ENCODE peak calls at places on chromosomes 12 and 14, in seven cellular contexts. One of them, this sample, is unnamed. For H3K4me1, the result is how much of the 10 kb centered on the place peaks cover.

GRCh38 chr14:90511795-90512331 is 115.0 kb downstream of the CALM1 start:
- DNase-seq in left lung: peak
- DNase-seq in spleen: no peak
- DNase-seq in SK-N-SH: no peak
- DNase-seq in endothelial cell of umbilical vein: no peak
- DNase-seq in GM23338: no peak
- DNase-seq in thoracic aorta: no peak
- DNase-seq in this sample: no peak

GRCh38 chr12:102726686-102727085 is 190.4 kb downstream of the PAH start:
- DNase-seq in endothelial cell of umbilical vein: no peak
- DNase-seq in left lung: no peak
- DNase-seq in spleen: no peak
- DNase-seq in thoracic aorta: no peak
- DNase-seq in SK-N-SH: no peak
- DNase-seq in GM23338: no peak
- DNase-seq in this sample: no peak

GRCh38 chr14:34368115-34368970 is 93.7 kb downstream of the SPTSSA start:
- DNase-seq in SK-N-SH: no peak
- DNase-seq in thoracic aorta: no peak
- DNase-seq in endothelial cell of umbilical vein: no peak
- DNase-seq in GM23338: no peak
- DNase-seq in spleen: no peak
- DNase-seq in left lung: no peak
- DNase-seq in this sample: no peak

GRCh38 chr12:52396656-52397055 is 9.5 kb downstream of the KRT82 start:
- DNase-seq in SK-N-SH: no peak
- DNase-seq in GM23338: no peak
- DNase-seq in spleen: peak
- DNase-seq in endothelial cell of umbilical vein: no peak
- DNase-seq in left lung: no peak
- DNase-seq in thoracic aorta: no peak
- DNase-seq in this sample: peak

GRCh38 chr12:29148065-29148957 is 767 bp upstream of the FAR2 start:
- DNase-seq in spleen: peak
- DNase-seq in SK-N-SH: peak
- DNase-seq in GM23338: no peak
- DNase-seq in endothelial cell of umbilical vein: peak
- DNase-seq in left lung: peak
- DNase-seq in thoracic aorta: no peak
- DNase-seq in this sample: peak

GRCh38 chr14:59037620-59038019 is 150.8 kb upstream of the DAAM1 start:
- DNase-seq in SK-N-SH: no peak
- DNase-seq in spleen: no peak
- DNase-seq in GM23338: no peak
- DNase-seq in thoracic aorta: no peak
- DNase-seq in left lung: no peak
- DNase-seq in endothelial cell of umbilical vein: no peak
- DNase-seq in this sample: no peak

GRCh38 chr12:80472912-80473500 is 29.0 kb downstream of the PTPRQ start:
- DNase-seq in left lung: no peak
- DNase-seq in endothelial cell of umbilical vein: peak
- DNase-seq in GM23338: peak
- DNase-seq in spleen: no peak
- DNase-seq in thoracic aorta: no peak
- DNase-seq in SK-N-SH: peak
- DNase-seq in this sample: no peak

GRCh38 chr14:52267501-52268190 is at the start of gene PTGDR:
- DNase-seq in thoracic aorta: no peak
- DNase-seq in spleen: peak
- DNase-seq in endothelial cell of umbilical vein: no peak
- DNase-seq in left lung: peak
- DNase-seq in GM23338: peak
- DNase-seq in SK-N-SH: peak
- DNase-seq in this sample: peak

GRCh38 chr14:99121027-99121875 is 150.7 kb downstream of the BCL11B start:
- DNase-seq in endothelial cell of umbilical vein: no peak
- DNase-seq in spleen: peak
- DNase-seq in GM23338: no peak
- DNase-seq in left lung: no peak
- DNase-seq in thoracic aorta: no peak
- DNase-seq in SK-N-SH: no peak
- DNase-seq in this sample: no peak

GRCh38 chr12:13592063-13592942 is 389.1 kb downstream of the GRIN2B start:
- DNase-seq in SK-N-SH: no peak
- DNase-seq in thoracic aorta: no peak
- DNase-seq in spleen: no peak
- DNase-seq in GM23338: peak
- DNase-seq in left lung: no peak
- DNase-seq in endothelial cell of umbilical vein: no peak
- DNase-seq in this sample: no peak

GRCh38 chr12:5176058-5176457 is 132.4 kb downstream of the KCNA5 start:
- DNase-seq in left lung: no peak
- DNase-seq in thoracic aorta: no peak
- DNase-seq in GM23338: no peak
- DNase-seq in SK-N-SH: no peak
- DNase-seq in endothelial cell of umbilical vein: no peak
- DNase-seq in spleen: no peak
- DNase-seq in this sample: no peak

GRCh38 chr14:43894534-43894933 is 612.5 kb downstream of the FSCB start:
- DNase-seq in thoracic aorta: no peak
- DNase-seq in spleen: no peak
- DNase-seq in left lung: no peak
- DNase-seq in SK-N-SH: peak
- DNase-seq in GM23338: peak
- DNase-seq in endothelial cell of umbilical vein: no peak
- DNase-seq in this sample: no peak

GRCh38 chr12:79143803-79144202 is 279.2 kb downstream of the SYT1 start:
- DNase-seq in GM23338: no peak
- DNase-seq in left lung: no peak
- DNase-seq in SK-N-SH: no peak
- DNase-seq in spleen: no peak
- DNase-seq in endothelial cell of umbilical vein: no peak
- DNase-seq in thoracic aorta: no peak
- DNase-seq in this sample: no peak

GRCh38 chr12:127411141-127411915 is 855.6 kb upstream of the TMEM132C start:
- DNase-seq in SK-N-SH: no peak
- DNase-seq in endothelial cell of umbilical vein: no peak
- DNase-seq in spleen: no peak
- DNase-seq in left lung: no peak
- DNase-seq in GM23338: no peak
- DNase-seq in thoracic aorta: no peak
- DNase-seq in this sample: no peak

GRCh38 chr12:125343649-125344048 is 278.4 kb downstream of the AACS start:
- DNase-seq in GM23338: no peak
- DNase-seq in SK-N-SH: no peak
- DNase-seq in endothelial cell of umbilical vein: no peak
- DNase-seq in spleen: no peak
- DNase-seq in left lung: no peak
- DNase-seq in thoracic aorta: no peak
- DNase-seq in this sample: no peak

GRCh38 chr12:125346361-125346760 is 281.1 kb downstream of the AACS start:
- DNase-seq in spleen: no peak
- DNase-seq in left lung: no peak
- DNase-seq in thoracic aorta: no peak
- DNase-seq in SK-N-SH: no peak
- DNase-seq in GM23338: peak
- DNase-seq in endothelial cell of umbilical vein: no peak
- DNase-seq in this sample: no peak

GRCh38 chr12:125336246-125336645 is 271.0 kb downstream of the AACS start:
- DNase-seq in endothelial cell of umbilical vein: no peak
- DNase-seq in left lung: no peak
- DNase-seq in GM23338: no peak
- DNase-seq in SK-N-SH: no peak
- DNase-seq in thoracic aorta: no peak
- DNase-seq in spleen: no peak
- DNase-seq in this sample: no peak

GRCh38 chr12:125341422-125341821 is 276.2 kb downstream of the AACS start:
- DNase-seq in left lung: no peak
- DNase-seq in SK-N-SH: no peak
- DNase-seq in thoracic aorta: no peak
- DNase-seq in endothelial cell of umbilical vein: no peak
- DNase-seq in spleen: no peak
- DNase-seq in GM23338: no peak
- DNase-seq in this sample: no peak

GRCh38 chr12:125340791-125341190 is 275.6 kb downstream of the AACS start:
- DNase-seq in thoracic aorta: no peak
- DNase-seq in SK-N-SH: no peak
- DNase-seq in endothelial cell of umbilical vein: peak
- DNase-seq in GM23338: no peak
- DNase-seq in spleen: no peak
- DNase-seq in left lung: no peak
- DNase-seq in this sample: no peak
- TF ChIP-seq CTCF in thoracic aorta: no peak
- TF ChIP-seq CTCF in SK-N-SH: no peak
- TF ChIP-seq CTCF in endothelial cell of umbilical vein: no peak
- TF ChIP-seq CTCF in GM23338: no peak
- TF ChIP-seq CTCF in spleen: no peak
- TF ChIP-seq CTCF in left lung: no peak
- TF ChIP-seq CTCF in this sample: no peak

DNA sequence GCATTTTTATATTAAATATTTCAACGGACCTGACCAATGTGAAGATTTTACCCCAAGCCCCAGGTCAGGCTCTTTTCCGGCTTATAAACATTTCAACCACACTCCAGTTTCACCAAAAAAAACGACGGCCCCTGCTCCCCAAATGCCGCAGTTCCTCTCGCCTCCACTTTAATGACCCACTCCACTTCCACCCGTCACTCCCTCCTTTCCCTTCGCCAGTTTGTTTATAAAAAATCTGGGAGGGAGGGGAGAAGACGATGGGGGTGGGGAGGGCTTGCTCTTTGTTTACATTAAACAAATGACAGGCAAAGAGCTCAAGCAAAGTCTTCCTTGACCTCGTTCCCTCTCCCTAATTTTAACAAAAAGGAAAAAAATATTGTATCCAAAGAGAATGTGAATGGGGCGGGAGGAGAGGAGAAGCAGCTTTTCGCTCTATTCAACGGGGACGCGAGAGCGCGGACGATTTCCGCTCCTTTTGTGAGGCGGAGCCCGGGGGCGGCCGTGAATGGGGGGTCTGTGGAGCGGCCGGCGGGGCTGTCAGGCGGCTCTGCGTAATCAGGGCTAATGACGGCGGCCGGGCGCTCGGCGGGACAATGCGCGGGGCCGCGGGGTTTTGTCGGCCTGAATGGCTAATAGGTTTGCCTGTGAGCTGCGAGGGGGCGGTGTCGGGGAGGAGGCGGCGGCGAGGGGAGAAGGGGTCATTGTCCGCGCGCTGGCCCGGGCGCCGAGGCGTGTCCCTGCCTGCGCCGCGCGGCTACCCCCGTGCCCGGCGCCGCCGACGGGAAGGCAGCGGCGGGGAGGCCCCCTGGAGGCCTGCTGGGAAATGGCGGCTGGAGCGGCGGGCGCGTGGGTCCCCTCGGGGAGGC is 5.7 kb downstream of the SIX6 start:
- DNase-seq in SK-N-SH: peak
- DNase-seq in endothelial cell of umbilical vein: no peak
- DNase-seq in left lung: peak
- DNase-seq in GM23338: peak
- DNase-seq in thoracic aorta: no peak
- DNase-seq in spleen: no peak
- DNase-seq in this sample: peak
- H3K4me3 ChIP-seq in SK-N-SH: peak
- H3K4me3 ChIP-seq in endothelial cell of umbilical vein: peak
- H3K4me3 ChIP-seq in left lung: peak
- H3K4me3 ChIP-seq in GM23338: peak
- H3K4me3 ChIP-seq in thoracic aorta: peak
- H3K4me3 ChIP-seq in spleen: peak
- H3K4me3 ChIP-seq in this sample: peak

GRCh38 chr14:68148276-68148675 is 328.7 kb downstream of the RAD51B start:
- DNase-seq in GM23338: no peak
- DNase-seq in SK-N-SH: no peak
- DNase-seq in endothelial cell of umbilical vein: no peak
- DNase-seq in thoracic aorta: no peak
- DNase-seq in left lung: no peak
- DNase-seq in spleen: no peak
- DNase-seq in this sample: no peak

GRCh38 chr14:68147331-68147730 is 327.8 kb downstream of the RAD51B start:
- DNase-seq in endothelial cell of umbilical vein: no peak
- DNase-seq in spleen: no peak
- DNase-seq in GM23338: no peak
- DNase-seq in thoracic aorta: no peak
- DNase-seq in SK-N-SH: no peak
- DNase-seq in left lung: no peak
- DNase-seq in this sample: no peak

GRCh38 chr14:68145036-68145435 is 325.5 kb downstream of the RAD51B start:
- DNase-seq in SK-N-SH: no peak
- DNase-seq in endothelial cell of umbilical vein: peak
- DNase-seq in spleen: no peak
- DNase-seq in left lung: no peak
- DNase-seq in thoracic aorta: no peak
- DNase-seq in GM23338: no peak
- DNase-seq in this sample: no peak

GRCh38 chr14:68145539-68145938 is 326.0 kb downstream of the RAD51B start:
- DNase-seq in spleen: no peak
- DNase-seq in thoracic aorta: no peak
- DNase-seq in left lung: no peak
- DNase-seq in endothelial cell of umbilical vein: peak
- DNase-seq in SK-N-SH: no peak
- DNase-seq in GM23338: no peak
- DNase-seq in this sample: no peak

GRCh38 chr14:68146812-68147211 is 327.2 kb downstream of the RAD51B start:
- DNase-seq in left lung: no peak
- DNase-seq in spleen: no peak
- DNase-seq in GM23338: no peak
- DNase-seq in SK-N-SH: no peak
- DNase-seq in endothelial cell of umbilical vein: no peak
- DNase-seq in thoracic aorta: no peak
- DNase-seq in this sample: no peak
- H3K4me1 ChIP-seq in left lung: under half
- H3K4me1 ChIP-seq in spleen: under half
- H3K4me1 ChIP-seq in GM23338: under half
- H3K4me1 ChIP-seq in SK-N-SH: under half
- H3K4me1 ChIP-seq in endothelial cell of umbilical vein: under half
- H3K4me1 ChIP-seq in thoracic aorta: half or more
- H3K4me1 ChIP-seq in this sample: under half

DNA sequence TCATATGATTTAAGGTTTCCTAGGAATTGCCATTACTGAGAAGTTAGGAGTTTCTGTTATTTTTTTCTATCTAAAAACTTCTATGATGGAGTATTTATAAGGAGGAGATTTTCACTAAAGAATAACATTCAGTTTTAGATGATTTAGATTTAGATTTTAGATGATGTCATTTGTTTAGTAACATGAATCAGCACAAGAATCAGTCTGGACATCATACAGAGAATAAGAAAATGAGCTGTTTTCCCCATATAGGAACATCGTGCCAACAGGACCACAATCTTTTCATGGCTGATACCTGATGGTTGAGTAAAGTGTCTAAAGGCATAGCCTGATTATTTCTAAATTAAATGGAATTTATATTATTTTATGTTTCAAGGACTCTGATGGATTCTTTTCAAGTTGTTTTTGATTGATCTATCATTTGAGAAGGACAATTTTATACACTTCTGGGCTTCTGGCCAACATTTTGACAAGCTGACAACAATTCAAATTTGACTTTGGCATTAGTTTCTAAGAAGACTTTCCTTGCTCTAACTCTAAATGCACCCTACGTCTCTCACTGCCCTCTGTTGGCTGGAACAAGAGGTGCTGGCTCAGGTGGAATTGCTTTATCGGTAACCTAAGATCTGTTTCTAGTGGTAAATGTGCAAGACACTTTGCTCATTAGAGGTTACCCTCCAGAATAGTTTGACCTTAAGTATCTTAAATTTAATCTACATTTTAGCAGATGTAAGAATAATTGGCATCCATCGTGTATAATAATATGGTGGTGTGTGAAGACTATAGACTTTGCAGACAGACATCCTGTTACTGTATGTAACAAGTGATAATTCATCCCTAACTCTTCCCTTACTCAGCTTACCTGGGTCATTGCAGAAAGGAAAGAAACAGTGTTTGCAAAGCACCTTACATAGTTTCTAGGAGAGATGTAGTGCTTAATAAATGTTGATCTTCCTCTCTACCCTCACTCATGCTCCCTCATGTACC is 42.8 kb upstream of the CPSF6 start:
- DNase-seq in spleen: no peak
- DNase-seq in left lung: no peak
- DNase-seq in thoracic aorta: no peak
- DNase-seq in GM23338: peak
- DNase-seq in endothelial cell of umbilical vein: peak
- DNase-seq in SK-N-SH: no peak
- DNase-seq in this sample: no peak
- TF ChIP-seq CTCF in spleen: no peak
- TF ChIP-seq CTCF in left lung: peak
- TF ChIP-seq CTCF in thoracic aorta: no peak
- TF ChIP-seq CTCF in GM23338: peak
- TF ChIP-seq CTCF in endothelial cell of umbilical vein: peak
- TF ChIP-seq CTCF in SK-N-SH: peak
- TF ChIP-seq CTCF in this sample: peak

This sample was measured in upper lobe of right lung.